ENCODE peak calls at places on chromosomes 3 and 15, in nine cellular contexts. One of them, this sample, is unnamed.

GRCh38 chr3:185796431-185797107 is 28.3 kb downstream of the IGF2BP2 start:
- DNase-seq in ovary: no peak
- DNase-seq in endothelial cell: no peak
- DNase-seq in NCI-H1436: no peak
- DNase-seq in T47D: peak
- DNase-seq in COR-L47: peak
- DNase-seq in NCI-H2081: peak
- DNase-seq in T follicular helper cell: no peak
- DNase-seq in GM06990: no peak
- DNase-seq in this sample: peak

GRCh38 chr3:167862104-167862785 is 126.7 kb downstream of the SERPINI1 start:
- DNase-seq in NCI-H2081: no peak
- DNase-seq in endothelial cell: no peak
- DNase-seq in COR-L47: no peak
- DNase-seq in ovary: no peak
- DNase-seq in NCI-H1436: no peak
- DNase-seq in T follicular helper cell: no peak
- DNase-seq in GM06990: no peak
- DNase-seq in T47D: no peak
- DNase-seq in this sample: no peak

GRCh38 chr15:35191783-35192182 is 106.7 kb upstream of the NANOGP8 start:
- DNase-seq in ovary: no peak
- DNase-seq in NCI-H1436: no peak
- DNase-seq in GM06990: no peak
- DNase-seq in NCI-H2081: no peak
- DNase-seq in endothelial cell: no peak
- DNase-seq in T47D: no peak
- DNase-seq in T follicular helper cell: no peak
- DNase-seq in COR-L47: no peak
- DNase-seq in this sample: no peak

GRCh38 chr3:119297169-119297568 is 3.0 kb downstream of the ARHGAP31 start:
- DNase-seq in T47D: no peak
- DNase-seq in ovary: peak
- DNase-seq in NCI-H1436: no peak
- DNase-seq in GM06990: no peak
- DNase-seq in endothelial cell: no peak
- DNase-seq in T follicular helper cell: no peak
- DNase-seq in NCI-H2081: no peak
- DNase-seq in COR-L47: no peak
- DNase-seq in this sample: peak

GRCh38 chr15:52112203-52112750 is 298 bp downstream of the BCL2L10 start:
- DNase-seq in GM06990: peak
- DNase-seq in NCI-H2081: no peak
- DNase-seq in ovary: peak
- DNase-seq in endothelial cell: peak
- DNase-seq in T47D: no peak
- DNase-seq in COR-L47: no peak
- DNase-seq in NCI-H1436: no peak
- DNase-seq in T follicular helper cell: peak
- DNase-seq in this sample: peak

GRCh38 chr3:197736010-197736490 is 654 bp downstream of the RUBCN start:
- DNase-seq in T follicular helper cell: peak
- DNase-seq in ovary: no peak
- DNase-seq in T47D: peak
- DNase-seq in GM06990: peak
- DNase-seq in NCI-H2081: peak
- DNase-seq in COR-L47: no peak
- DNase-seq in endothelial cell: peak
- DNase-seq in NCI-H1436: no peak
- DNase-seq in this sample: no peak

GRCh38 chr3:29764603-29765254 is 483.9 kb downstream of the RBMS3 start:
- DNase-seq in endothelial cell: no peak
- DNase-seq in T follicular helper cell: no peak
- DNase-seq in ovary: no peak
- DNase-seq in GM06990: no peak
- DNase-seq in COR-L47: peak
- DNase-seq in NCI-H1436: peak
- DNase-seq in T47D: peak
- DNase-seq in NCI-H2081: peak
- DNase-seq in this sample: peak

GRCh38 chr15:91867581-91868026 is 14.1 kb downstream of the SLCO3A1 start:
- DNase-seq in T follicular helper cell: no peak
- DNase-seq in T47D: no peak
- DNase-seq in ovary: peak
- DNase-seq in NCI-H2081: no peak
- DNase-seq in COR-L47: no peak
- DNase-seq in NCI-H1436: no peak
- DNase-seq in GM06990: no peak
- DNase-seq in endothelial cell: no peak
- DNase-seq in this sample: no peak

GRCh38 chr15:36481156-36481555 is 98.3 kb upstream of the CDIN1 start:
- DNase-seq in T follicular helper cell: no peak
- DNase-seq in COR-L47: no peak
- DNase-seq in endothelial cell: no peak
- DNase-seq in NCI-H2081: no peak
- DNase-seq in NCI-H1436: no peak
- DNase-seq in ovary: no peak
- DNase-seq in T47D: no peak
- DNase-seq in GM06990: no peak
- DNase-seq in this sample: no peak

GRCh38 chr3:182606905-182607504 is 186.3 kb upstream of the ATP11B start:
- DNase-seq in ovary: no peak
- DNase-seq in GM06990: no peak
- DNase-seq in T47D: no peak
- DNase-seq in NCI-H1436: no peak
- DNase-seq in NCI-H2081: no peak
- DNase-seq in T follicular helper cell: no peak
- DNase-seq in endothelial cell: no peak
- DNase-seq in COR-L47: no peak
- DNase-seq in this sample: no peak

GRCh38 chr3:152436707-152437615 is 168.2 kb downstream of the MBNL1 start:
- DNase-seq in GM06990: no peak
- DNase-seq in NCI-H1436: no peak
- DNase-seq in endothelial cell: peak
- DNase-seq in ovary: no peak
- DNase-seq in T47D: no peak
- DNase-seq in COR-L47: no peak
- DNase-seq in NCI-H2081: peak
- DNase-seq in T follicular helper cell: no peak
- DNase-seq in this sample: no peak

GRCh38 chr3:100334340-100335136 is at the start of gene NIT2:
- DNase-seq in GM06990: peak
- DNase-seq in T47D: peak
- DNase-seq in NCI-H2081: peak
- DNase-seq in T follicular helper cell: peak
- DNase-seq in COR-L47: peak
- DNase-seq in NCI-H1436: peak
- DNase-seq in endothelial cell: peak
- DNase-seq in ovary: peak
- DNase-seq in this sample: peak

GRCh38 chr3:9226326-9226725 is 23.1 kb downstream of the SRGAP3 start:
- DNase-seq in COR-L47: no peak
- DNase-seq in NCI-H1436: no peak
- DNase-seq in T47D: peak
- DNase-seq in NCI-H2081: no peak
- DNase-seq in endothelial cell: no peak
- DNase-seq in ovary: no peak
- DNase-seq in GM06990: no peak
- DNase-seq in T follicular helper cell: no peak
- DNase-seq in this sample: peak

GRCh38 chr15:84797212-84797611 is 19.9 kb upstream of the ALPK3 start:
- DNase-seq in ovary: no peak
- DNase-seq in COR-L47: no peak
- DNase-seq in NCI-H1436: no peak
- DNase-seq in NCI-H2081: no peak
- DNase-seq in T follicular helper cell: no peak
- DNase-seq in GM06990: no peak
- DNase-seq in endothelial cell: no peak
- DNase-seq in T47D: no peak
- DNase-seq in this sample: no peak

GRCh38 chr3:168459229-168459784 is 363.6 kb upstream of the GOLIM4 start:
- DNase-seq in COR-L47: no peak
- DNase-seq in T follicular helper cell: no peak
- DNase-seq in GM06990: no peak
- DNase-seq in NCI-H1436: no peak
- DNase-seq in T47D: no peak
- DNase-seq in ovary: no peak
- DNase-seq in NCI-H2081: peak
- DNase-seq in endothelial cell: no peak
- DNase-seq in this sample: no peak

This sample was measured in cardiac muscle cell.